ENCODE peak calls at places on chromosomes 16 and 17, in five cellular contexts. T, A, L, N and F are unnamed samples.
A peak's percentile ranks its signal among the peaks of the same experiment; 100 is the strongest.

GRCh38 chr17:79566251-79566955 is 44.4 kb downstream of the RBFOX3 start:
- DNase-seq in L (no peak), N (no peak), A (no peak), T (no peak), F (no peak)

GRCh38 chr17:59496178-59496577 is 69.2 kb upstream of the DHX40 start:
- DNase-seq in T (peak; percentile 22), N (no peak), L (no peak), A (no peak), F (no peak)

GRCh38 chr16:2963611-2964415 is at the start of gene KREMEN2:
- DNase-seq in L (peak; percentile 45), T (peak; percentile 30), A (peak; percentile 55), N (peak; percentile 64), F (no peak)

GRCh38 chr16:80599466-80599865 is 58.7 kb downstream of the DYNLRB2 start:
- DNase-seq in L (no peak), A (no peak), N (no peak), T (no peak), F (no peak)

GRCh38 chr16:200388-200787 is 20.1 kb downstream of the HBQ1 start:
- DNase-seq in N (no peak), A (no peak), L (no peak), T (no peak), F (no peak)

GRCh38 chr16:49995720-49996119 is 29.3 kb upstream of the CNEP1R1 start:
- DNase-seq in N (no peak), T (no peak), L (no peak), A (no peak), F (no peak)

GRCh38 chr17:82201498-82201910 is 11.1 kb downstream of the CCDC57 start:
- DNase-seq in T (no peak), N (no peak), A (no peak), L (no peak), F (no peak)

GRCh38 chr16:55116165-55116894 is 185.7 kb downstream of the IRX5 start:
- DNase-seq in T (no peak), A (no peak), N (no peak), L (no peak), F (no peak)

GRCh38 chr16:50742521-50743150 is 750 bp downstream of the CYLD start:
- DNase-seq in L (peak; percentile 61), T (peak; percentile 46), A (peak; percentile 82), N (no peak), F (peak; percentile 49)

GRCh38 chr16:17026600-17027242 is 444.0 kb downstream of the XYLT1 start:
- DNase-seq in L (no peak), N (no peak), T (no peak), A (peak; percentile 57), F (no peak)

GRCh38 chr17:29579866-29580771 is 9.3 kb downstream of the GIT1 start:
- DNase-seq in N (no peak), L (peak; percentile 89), T (peak; percentile 89), A (peak; percentile 92), F (peak; percentile 80)

GRCh38 chr17:7977805-7978204 is 24.6 kb upstream of the GUCY2D start:
- DNase-seq in T (no peak), A (no peak), L (no peak), N (no peak), F (no peak)

GRCh38 chr17:81516439-81516838 is 3.8 kb upstream of the ACTG1 start:
- DNase-seq in A (no peak), N (no peak), L (no peak), T (no peak), F (no peak)

GRCh38 chr17:49991409-49991808 is 3.6 kb downstream of the DLX3 start:
- DNase-seq in A (no peak), N (no peak), T (no peak), L (no peak), F (no peak)

GRCh38 chr17:16037636-16038035 is 38.0 kb downstream of the TTC19 start:
- DNase-seq in A (no peak), N (no peak), L (no peak), T (no peak), F (no peak)

GRCh38 chr16:56919099-56919800 is 12.7 kb upstream of the HERPUD1 start:
- DNase-seq in L (no peak), T (peak; percentile 75), A (no peak), N (no peak), F (no peak)

GRCh38 chr16:87063543-87063942 is 253.6 kb downstream of the C16orf95 start:
- DNase-seq in A (no peak), L (no peak), N (no peak), T (no peak), F (no peak)

GRCh38 chr17:63774141-63774981 is at the start of gene DDX42:
- DNase-seq in L (peak; percentile 93), N (no peak), T (peak; percentile 92), A (no peak), F (no peak)

GRCh38 chr16:81646561-81646960 is 132.5 kb upstream of the PLCG2 start:
- DNase-seq in A (no peak), T (no peak), L (no peak), N (no peak), F (no peak)

GRCh38 chr16:81578636-81579413 is 134.2 kb downstream of the CMIP start:
- DNase-seq in N (no peak), T (no peak), A (no peak), L (no peak), F (no peak)

GRCh38 chr16:85222151-85222863 is 110.0 kb upstream of the CIBAR2 start:
- DNase-seq in A (no peak), L (no peak), N (peak; percentile 71), T (no peak), F (no peak)

DNA sequence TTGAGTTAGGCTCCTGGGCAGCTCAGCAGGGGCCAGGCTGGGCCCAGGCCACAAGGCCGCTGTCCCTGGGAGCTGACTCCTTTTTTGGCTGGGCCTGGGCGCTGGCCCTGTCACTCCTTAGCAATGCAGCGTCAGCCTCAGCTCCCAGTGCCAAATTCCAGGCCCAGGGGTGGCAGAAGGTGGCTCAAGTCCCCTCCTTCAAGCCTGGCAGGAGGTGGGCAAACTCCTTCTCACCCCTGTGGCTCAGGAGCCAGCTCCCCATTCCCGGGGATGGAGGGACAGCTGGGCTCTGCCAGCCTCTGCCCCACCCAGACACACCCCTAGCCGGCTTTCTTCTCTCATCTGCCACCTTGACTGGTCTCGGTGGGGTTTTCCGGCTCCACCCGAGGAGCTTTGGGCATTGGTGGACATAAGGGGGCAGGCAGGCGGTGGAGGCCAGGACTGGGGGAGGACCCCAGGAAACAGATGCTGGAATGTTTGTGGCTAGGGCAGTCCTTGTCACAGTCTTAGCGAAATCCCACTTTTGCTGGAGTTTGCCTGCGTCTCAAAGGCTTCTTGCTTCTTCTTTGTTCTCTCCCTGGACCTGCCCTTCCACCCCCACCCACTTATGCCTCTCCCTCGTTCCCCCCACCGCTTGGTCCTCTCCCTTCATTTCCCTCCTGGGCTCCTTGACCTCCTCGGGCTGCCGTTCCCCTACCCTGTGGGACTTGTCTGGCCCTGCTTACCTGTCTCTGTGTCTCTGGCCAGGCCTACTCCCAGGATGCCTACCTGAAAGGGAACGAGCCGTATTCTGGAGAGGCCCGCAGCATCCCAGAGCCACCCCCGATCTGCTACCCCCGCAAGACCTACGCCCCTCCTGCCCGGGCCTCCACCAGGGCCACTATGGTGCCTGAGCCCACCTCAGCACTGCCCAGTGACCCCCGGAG is 37.4 kb downstream of the ARHGAP23 start:
- DNase-seq in L (peak; percentile 92), T (no peak), A (no peak), N (no peak), F (no peak)
- H3K27ac ChIP-seq in L (peak overlapping the region; percentile 91), T (no peak overlapping the region), A (no peak overlapping the region), N (peak overlapping the region; percentile 22), F (no peak overlapping the region)

GRCh38 chr16:30660424-30661251 is 2.4 kb downstream of the FBRS start:
- DNase-seq in T (peak; percentile 24), L (no peak), A (peak; percentile 88), N (no peak), F (peak; percentile 57)
- H3K27me3 ChIP-seq in T (no peaks in the 10 kb centered on the region), L (no peaks in the 10 kb centered on the region), A (no peaks in the 10 kb centered on the region), N (no peaks in the 10 kb centered on the region), F (no peaks in the 10 kb centered on the region)

GRCh38 chr17:4584125-4584834 is at the start of gene SMTNL2:
- DNase-seq in A (no peak), T (no peak), N (no peak), L (peak; percentile 47), F (no peak)

GRCh38 chr17:4586043-4586442 is 1.7 kb downstream of the SMTNL2 start:
- DNase-seq in N (no peak), T (no peak), A (no peak), L (peak; percentile 5), F (no peak)

GRCh38 chr17:4583796-4584124 is 569 bp upstream of the SMTNL2 start:
- DNase-seq in N (no peak), L (no peak), T (no peak), A (no peak), F (no peak)

GRCh38 chr17:4584835-4585187 is 482 bp downstream of the SMTNL2 start:
- DNase-seq in L (peak; percentile 24), A (no peak), N (no peak), T (no peak), F (no peak)

GRCh38 chr17:4585203-4585939 is 1.0 kb downstream of the SMTNL2 start:
- DNase-seq in N (no peak), T (no peak), L (peak; percentile 37), A (no peak), F (no peak)
- H3K4me3 ChIP-seq in N (peak overlapping the region; percentile 89), T (peak overlapping the region; percentile 55), L (no peak overlapping the region), A (no peak overlapping the region), F (no peak overlapping the region)

GRCh38 chr16:27286446-27286845 is 17.9 kb upstream of the NSMCE1 start:
- DNase-seq in N (no peak), L (peak; percentile 67), T (no peak), A (no peak), F (no peak)

GRCh38 chr16:27287887-27288286 is 19.3 kb upstream of the NSMCE1 start:
- DNase-seq in L (no peak), N (no peak), A (no peak), T (no peak), F (no peak)

GRCh38 chr16:27285676-27286196 is 17.2 kb upstream of the NSMCE1 start:
- DNase-seq in L (peak; percentile 82), T (no peak), N (no peak), A (no peak), F (no peak)

GRCh38 chr16:27284865-27285675 is 16.5 kb upstream of the NSMCE1 start:
- DNase-seq in A (no peak), N (no peak), T (no peak), L (no peak), F (no peak)

DNA sequence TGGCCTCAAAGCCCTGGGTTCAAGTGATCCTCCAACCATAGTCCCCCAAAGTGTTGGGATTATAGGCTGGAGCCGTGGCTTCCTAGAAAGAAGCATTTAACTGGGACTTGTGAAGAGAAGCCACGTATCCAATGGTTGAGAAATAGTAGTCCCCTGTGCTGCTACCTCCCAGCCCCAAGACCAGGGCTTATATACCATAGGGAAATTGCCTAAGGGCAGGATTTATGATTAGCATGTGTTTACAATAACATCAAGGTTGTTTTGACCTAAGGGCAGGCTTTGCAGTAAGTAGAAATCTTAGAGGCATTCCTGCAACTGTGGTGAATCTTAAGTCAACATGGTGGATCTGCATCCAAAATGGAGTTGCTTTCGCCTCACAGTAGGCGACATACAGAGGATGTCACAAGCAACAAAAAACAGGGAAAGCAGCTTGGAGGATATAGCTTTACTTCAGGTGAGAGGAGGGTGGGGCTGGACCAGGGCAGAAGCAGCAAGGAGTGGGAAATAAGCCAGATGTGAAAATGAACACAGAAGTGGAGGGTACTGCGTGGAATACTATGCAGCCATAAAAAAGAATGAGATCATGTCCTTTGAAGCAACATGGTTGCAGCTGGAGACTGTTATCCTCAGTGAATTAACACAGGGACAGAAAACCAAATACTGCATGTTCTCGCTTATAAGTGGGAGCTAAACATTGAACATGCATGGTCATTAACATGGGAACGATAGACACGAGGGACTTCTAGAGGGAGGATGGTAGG is 18.7 kb upstream of the NSMCE1 start:
- DNase-seq in N (no peak), L (no peak), A (no peak), T (no peak), F (no peak)
- H3K27ac ChIP-seq in N (no peak overlapping the region), L (no peak overlapping the region), A (no peak overlapping the region), T (no peak overlapping the region), F (no peak overlapping the region)

GRCh38 chr17:35477248-35477647 is 28.7 kb upstream of the SLFN13 start:
- DNase-seq in N (no peak), A (no peak), L (no peak), T (no peak), F (no peak)
- H3K27me3 ChIP-seq in N (peaks cover 25% of the 10 kb centered on the region), A (no peaks in the 10 kb centered on the region), L (no peaks in the 10 kb centered on the region), T (peaks cover 6% of the 10 kb centered on the region), F (no peaks in the 10 kb centered on the region)